ENCODE peak calls at places on chromosome 18, in five cellular contexts. B is psoas muscle, P is upper lobe of right lung, D is heart right ventricle, A is BE2C. U is an unnamed sample. For H3K4me1, the result is how much of the 10 kb centered on the place peaks cover.

GRCh38 chr18:35818353-35818667 is 154.2 kb upstream of the RMP24 start:
- DNase-seq in B (no peak), P (no peak), D (no peak), A (no peak), U (no peak)

GRCh38 chr18:8895987-8896619 is 190.7 kb downstream of the MTCL1 start:
- DNase-seq in B (no peak), P (no peak), D (no peak), A (no peak), U (no peak)

GRCh38 chr18:24741961-24742738 is 281.7 kb downstream of the HRH4 start:
- DNase-seq in B (no peak), P (no peak), D (no peak), A (no peak), U (no peak)

GRCh38 chr18:23964282-23965238 is 50.0 kb upstream of the TTC39C start:
- DNase-seq in B (no peak), P (no peak), D (no peak), A (no peak), U (no peak)

GRCh38 chr18:46754188-46754587 is 2.7 kb downstream of the ST8SIA5 start:
- DNase-seq in B (no peak), P (no peak), D (no peak), A (no peak), U (no peak)

GRCh38 chr18:24219561-24220317 is 80.9 kb downstream of the CABYR start:
- DNase-seq in B (peak), P (no peak), D (no peak), A (no peak), U (peak)

GRCh38 chr18:57959278-57959677 is 84.7 kb upstream of the NEDD4L start:
- DNase-seq in B (no peak), P (peak), D (no peak), A (peak), U (no peak)

GRCh38 chr18:78153362-78153761 is 826.3 kb upstream of the SALL3 start:
- DNase-seq in B (no peak), P (no peak), D (no peak), A (no peak), U (no peak)

GRCh38 chr18:78605255-78605654 is 374.4 kb upstream of the SALL3 start:
- DNase-seq in B (no peak), P (no peak), D (no peak), A (no peak), U (no peak)

GRCh38 chr18:48939368-48940097 is 11.2 kb downstream of the SMAD7 start:
- DNase-seq in B (no peak), P (peak), D (peak), A (no peak), U (no peak)

GRCh38 chr18:47500930-47501329 is 249.5 kb upstream of the SKOR2 start:
- DNase-seq in B (no peak), P (no peak), D (no peak), A (no peak), U (no peak)

GRCh38 chr18:48931680-48932461 is 18.9 kb downstream of the SMAD7 start:
- DNase-seq in B (no peak), P (no peak), D (no peak), A (peak), U (no peak)

GRCh38 chr18:25592804-25593360 is 240.9 kb upstream of the ZNF521 start:
- DNase-seq in B (no peak), P (no peak), D (no peak), A (no peak), U (no peak)

GRCh38 chr18:66046025-66046602 is 295.3 kb downstream of the CDH7 start:
- DNase-seq in B (no peak), P (no peak), D (no peak), A (no peak), U (no peak)

GRCh38 chr18:50374170-50374752 is 585 bp upstream of the SKA1 start:
- DNase-seq in B (no peak), P (no peak), D (no peak), A (no peak), U (no peak)

GRCh38 chr18:49300538-49300937 is 159.9 kb downstream of the DYM start:
- DNase-seq in B (no peak), P (no peak), D (no peak), A (no peak), U (no peak)

GRCh38 chr18:33051397-33051796 is 278.6 kb upstream of the KLHL14 start:
- DNase-seq in B (no peak), P (no peak), D (no peak), A (no peak), U (no peak)

GRCh38 chr18:22109535-22109934 is 59.9 kb upstream of the GATA6 start:
- DNase-seq in B (no peak), P (no peak), D (no peak), A (no peak), U (no peak)

GRCh38 chr18:11072632-11073031 is 76.7 kb downstream of the PIEZO2 start:
- DNase-seq in B (no peak), P (no peak), D (no peak), A (no peak), U (no peak)

GRCh38 chr18:21099442-21099841 is 12.2 kb downstream of the ROCK1 start:
- DNase-seq in B (no peak), P (no peak), D (no peak), A (no peak), U (no peak)

GRCh38 chr18:31041346-31042067 is 1.0 kb downstream of the DSC3 start:
- DNase-seq in B (peak), P (peak), D (no peak), A (no peak), U (no peak)

GRCh38 chr18:28003451-28003850 is 173.5 kb downstream of the CDH2 start:
- DNase-seq in B (no peak), P (no peak), D (no peak), A (no peak), U (no peak)

GRCh38 chr18:28009589-28009988 is 167.3 kb downstream of the CDH2 start:
- DNase-seq in B (no peak), P (no peak), D (no peak), A (no peak), U (no peak)

GRCh38 chr18:28002841-28003240 is 174.1 kb downstream of the CDH2 start:
- DNase-seq in B (no peak), P (no peak), D (no peak), A (no peak), U (no peak)

GRCh38 chr18:28007841-28008240 is 169.1 kb downstream of the CDH2 start:
- DNase-seq in B (no peak), P (no peak), D (no peak), A (no peak), U (no peak)

GRCh38 chr18:28005164-28005563 is 171.8 kb downstream of the CDH2 start:
- DNase-seq in B (no peak), P (no peak), D (no peak), A (no peak), U (no peak)
- H3K4me3 ChIP-seq in B (no peak), P (no peak), D (no peak), A (no peak), U (no peak)

GRCh38 chr18:77068890-77069312 is 63.7 kb downstream of the MBP start:
- DNase-seq in B (peak), P (no peak), D (no peak), A (no peak), U (no peak)
- H3K4me1 ChIP-seq in B (half or more), P (half or more), D (half or more), A (under half), U (half or more)

DNA sequence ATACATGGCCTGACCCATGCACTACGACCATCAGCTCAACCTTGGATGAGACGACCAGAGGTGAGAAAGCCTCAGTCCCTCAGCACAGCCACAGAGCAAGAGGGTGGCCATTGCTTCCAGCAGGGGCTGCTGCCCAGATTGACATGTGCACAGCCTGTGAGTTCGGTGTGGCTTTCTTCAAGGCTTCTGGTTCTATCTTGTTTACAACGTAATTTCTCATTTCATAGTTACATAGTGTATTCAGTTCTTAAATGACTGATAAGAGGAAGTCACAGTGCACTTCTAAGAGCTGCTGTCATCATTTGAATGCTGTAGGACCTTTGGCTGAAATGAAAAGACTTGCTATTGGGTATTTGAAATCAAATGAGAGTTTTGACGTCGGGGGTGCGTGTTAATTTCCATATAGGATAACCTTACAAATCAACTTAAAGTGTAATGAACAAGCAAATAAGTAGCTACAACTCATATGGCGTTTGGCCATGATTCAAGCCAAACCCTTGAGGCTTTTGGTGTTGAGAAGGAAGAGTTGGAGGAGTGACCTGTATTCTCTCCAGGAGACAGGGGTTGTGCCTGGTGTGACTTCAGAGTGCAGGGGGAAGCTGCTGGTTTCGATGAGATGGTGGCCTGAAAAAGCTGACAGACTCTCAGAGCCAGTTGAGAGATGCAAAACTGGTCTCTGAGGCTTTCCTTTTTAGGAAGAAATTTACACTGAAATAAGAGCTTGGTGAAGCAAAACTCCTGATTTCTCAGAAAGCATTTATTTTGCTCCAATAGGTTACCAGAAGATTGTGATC is 51.0 kb downstream of the TSHZ1 start:
- DNase-seq in B (no peak), P (no peak), D (no peak), A (no peak), U (no peak)
- H3K4me3 ChIP-seq in B (no peak), P (no peak), D (no peak), A (no peak), U (no peak)

GRCh38 chr18:79951545-79952456 is at the start of gene SLC66A2:
- DNase-seq in B (peak), P (peak), D (peak), A (peak), U (peak)

GRCh38 chr18:79948719-79949411 is 2.6 kb downstream of the SLC66A2 start:
- DNase-seq in B (peak), P (no peak), D (no peak), A (no peak), U (no peak)

GRCh38 chr18:79949571-79950439 is 1.6 kb downstream of the SLC66A2 start:
- DNase-seq in B (peak), P (no peak), D (peak), A (no peak), U (no peak)

GRCh38 chr18:79952457-79952995 is 1.1 kb upstream of the SLC66A2 start:
- DNase-seq in B (peak), P (no peak), D (peak), A (no peak), U (no peak)

DNA sequence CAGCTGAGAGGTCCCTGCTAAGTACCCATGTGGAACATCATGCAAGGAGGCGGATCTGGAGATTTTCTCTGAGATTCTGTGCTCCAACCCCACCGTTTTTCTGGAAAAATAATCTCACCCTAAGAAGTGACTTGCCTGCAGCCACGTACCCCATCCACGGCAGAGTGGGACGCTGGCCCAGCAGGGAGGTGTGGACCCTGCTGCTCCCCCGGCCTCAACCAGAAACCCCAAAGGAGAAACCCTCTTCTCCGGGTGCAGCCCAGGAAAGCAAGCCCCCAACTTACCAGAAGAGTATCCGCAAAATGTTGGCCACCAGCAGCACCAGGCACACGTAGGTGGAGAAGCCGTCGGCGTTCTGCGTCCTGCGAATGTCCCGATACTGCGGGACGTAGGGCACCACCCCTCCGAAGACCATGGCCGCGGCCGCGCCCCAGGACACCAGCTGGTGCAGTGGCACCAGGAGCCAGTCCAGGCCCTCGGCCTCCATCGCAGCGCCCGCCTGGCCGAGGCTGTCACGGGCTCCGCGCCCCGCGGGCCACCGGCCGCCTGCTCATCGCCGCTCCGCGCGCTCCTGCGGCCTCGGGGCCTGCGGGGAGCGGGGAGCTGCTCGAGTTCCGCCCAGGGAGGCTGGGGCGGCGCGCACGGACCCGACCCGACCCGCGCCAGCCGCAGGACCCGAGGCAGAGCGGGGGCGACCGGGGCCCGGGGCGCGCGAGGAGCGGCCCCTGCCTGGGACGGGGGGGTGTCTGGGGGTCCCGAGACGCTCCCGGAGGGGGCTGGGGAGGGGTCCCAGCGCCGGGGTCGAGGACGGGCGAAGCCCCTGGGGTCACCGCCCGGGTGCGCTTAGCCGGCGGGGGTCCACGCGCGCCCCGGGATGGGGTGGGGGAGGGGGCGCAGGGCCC is 762 bp downstream of the SLC66A2 start:
- DNase-seq in B (peak), P (peak), D (peak), A (peak), U (no peak)
- H3K4me1 ChIP-seq in B (under half), P (under half), D (half or more), A (under half), U (half or more)

GRCh38 chr18:3814840-3815239 is 364.9 kb downstream of the TGIF1 start:
- DNase-seq in B (no peak), P (no peak), D (no peak), A (no peak), U (no peak)

GRCh38 chr18:3815991-3816390 is 366.0 kb downstream of the TGIF1 start:
- DNase-seq in B (no peak), P (no peak), D (no peak), A (no peak), U (no peak)

GRCh38 chr18:3808985-3809780 is 359.2 kb downstream of the TGIF1 start:
- DNase-seq in B (no peak), P (no peak), D (no peak), A (no peak), U (no peak)

GRCh38 chr18:3806656-3807055 is 356.7 kb downstream of the TGIF1 start:
- DNase-seq in B (no peak), P (no peak), D (no peak), A (no peak), U (no peak)

DNA sequence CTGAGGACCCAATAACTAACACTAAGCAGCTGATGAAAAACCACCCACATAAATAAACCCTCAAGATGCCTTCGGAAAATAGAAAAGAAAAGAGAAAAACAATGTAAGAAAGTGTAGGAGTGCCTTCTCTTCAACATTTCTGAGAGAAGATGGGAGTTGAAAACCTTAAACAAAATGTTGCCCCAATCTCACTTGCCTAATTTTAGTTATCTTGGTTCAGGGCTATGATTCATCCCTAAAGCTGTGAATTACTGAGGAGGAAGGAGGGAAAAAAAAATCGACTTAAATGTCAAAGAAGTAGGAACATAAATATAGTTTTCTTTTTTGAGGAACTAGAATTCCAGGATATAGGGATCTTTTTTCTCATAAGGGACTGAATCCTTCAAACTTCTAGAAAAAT is 360.3 kb downstream of the TGIF1 start:
- DNase-seq in B (no peak), P (no peak), D (no peak), A (no peak), U (no peak)
- H3K4me3 ChIP-seq in B (no peak), P (no peak), D (no peak), A (no peak), U (no peak)

GRCh38 chr18:3709166-3709565 is 259.2 kb downstream of the TGIF1 start:
- DNase-seq in B (no peak), P (no peak), D (no peak), A (no peak), U (no peak)

GRCh38 chr18:3703732-3704176 is 253.8 kb downstream of the TGIF1 start:
- DNase-seq in B (peak), P (peak), D (peak), A (peak), U (no peak)

GRCh38 chr18:3704556-3705162 is 254.7 kb downstream of the TGIF1 start:
- DNase-seq in B (no peak), P (no peak), D (no peak), A (no peak), U (no peak)

GRCh38 chr18:3710712-3711269 is 260.8 kb downstream of the TGIF1 start:
- DNase-seq in B (peak), P (peak), D (peak), A (no peak), U (peak)

DNA sequence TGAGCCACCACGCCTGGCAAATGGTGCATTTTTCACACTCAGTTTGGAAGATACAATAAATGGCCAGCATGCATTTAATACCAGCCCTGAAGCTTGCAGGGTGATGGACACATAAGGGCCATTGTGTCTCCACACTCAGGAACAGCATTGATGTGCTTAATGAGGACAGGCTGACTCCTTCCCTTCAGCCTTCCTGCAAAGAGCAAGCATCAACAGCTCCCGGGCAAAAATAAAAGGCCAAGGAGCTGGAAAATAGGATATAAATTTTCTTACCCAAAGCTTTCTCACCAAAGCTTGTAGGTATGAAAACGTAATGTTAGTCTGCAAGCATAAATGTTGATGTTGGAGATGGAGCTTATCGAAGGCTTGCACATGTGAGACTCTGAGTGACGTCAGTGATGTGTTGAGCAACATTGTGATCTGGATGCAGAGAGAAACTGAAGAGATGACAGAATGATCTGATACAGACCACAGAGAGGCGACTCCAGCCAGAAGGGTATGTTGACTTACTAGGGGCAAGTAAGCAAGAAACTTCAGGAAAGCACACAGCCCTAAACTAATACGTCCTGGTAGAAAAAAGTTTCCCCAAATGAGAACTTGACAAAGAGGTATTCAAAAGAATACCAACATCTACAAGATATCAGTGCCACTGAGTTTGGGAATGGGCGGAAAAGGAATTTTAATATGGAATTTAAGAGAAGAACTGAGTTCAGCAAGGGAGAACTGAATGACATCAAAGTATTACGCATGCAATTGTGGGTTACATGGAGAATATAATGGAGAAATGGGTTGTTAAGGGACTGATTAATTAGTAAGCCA is 256.5 kb downstream of the TGIF1 start:
- DNase-seq in B (no peak), P (no peak), D (no peak), A (no peak), U (no peak)
- H3K4me1 ChIP-seq in B (under half), P (under half), D (under half), A (under half), U (under half)

DNA sequence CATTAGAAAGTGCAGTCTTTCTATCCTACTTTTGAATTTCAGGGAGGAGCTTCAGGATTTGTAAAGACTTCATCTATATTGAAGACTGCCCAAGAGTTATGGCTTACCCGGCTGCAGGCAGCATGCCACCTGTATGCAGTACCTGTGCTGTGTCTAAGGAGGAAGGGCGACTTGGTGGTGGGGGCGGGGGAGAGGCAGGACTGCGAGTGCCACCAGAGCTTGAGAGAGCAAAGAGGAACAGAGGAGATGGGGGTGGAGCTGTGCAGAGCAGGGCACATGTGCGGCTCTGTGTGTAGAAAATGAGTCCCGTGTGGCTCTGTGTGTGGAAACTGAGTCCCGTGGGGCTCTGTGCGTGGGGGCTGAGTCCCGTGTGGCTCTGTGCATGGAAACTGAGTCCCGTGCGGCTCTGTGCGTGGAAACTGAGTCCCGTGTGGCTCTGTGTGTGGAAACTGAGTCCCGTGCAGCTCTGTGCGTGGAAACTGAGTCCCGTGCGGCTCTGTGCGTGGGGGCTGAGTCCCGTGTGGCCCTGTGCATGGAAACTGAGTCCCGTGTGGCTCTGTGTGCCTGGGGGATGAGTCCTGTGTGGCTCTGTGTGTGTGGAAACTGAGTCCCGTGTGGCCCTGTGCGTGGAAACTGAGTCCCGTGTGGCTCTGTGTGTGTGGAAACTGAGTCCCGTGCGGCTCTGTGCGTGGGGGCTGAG is 43.2 kb downstream of the LDLRAD4 start:
- DNase-seq in B (no peak), P (peak), D (no peak), A (no peak), U (no peak)
- H3K4me3 ChIP-seq in B (no peak), P (no peak), D (no peak), A (no peak), U (no peak)

GRCh38 chr18:27242392-27243047 is 57.4 kb upstream of the CHST9 start:
- DNase-seq in B (no peak), P (no peak), D (no peak), A (no peak), U (no peak)
- H3K4me1 ChIP-seq in B (under half), P (under half), D (under half), A (under half), U (under half)

GRCh38 chr18:53819174-53819573 is 405.3 kb downstream of the MBD2 start:
- DNase-seq in B (no peak), P (no peak), D (no peak), A (no peak), U (no peak)
- H3K4me3 ChIP-seq in B (no peak), P (no peak), D (no peak), A (no peak), U (no peak)

U was measured in gastrocnemius medialis.